ENCODE peak calls at places on chromosomes 16 and 17, in ten cellular contexts. One of them, this sample, is unnamed.

GRCh38 chr16:86882586-86883280 is 304.4 kb downstream of the FOXL1 start:
- DNase-seq in choroid plexus epithelial cell: peak; percentile 73
- DNase-seq in HCT116: no peak
- DNase-seq in GM06990: no peak
- DNase-seq in CD4-positive, alpha-beta T cell: no peak
- DNase-seq in mesothelial cell of epicardium: no peak
- DNase-seq in AG10803: peak; percentile 53
- DNase-seq in nephron progenitor cell: no peak
- DNase-seq in progenitor cell of endocrine pancreas: no peak
- DNase-seq in H9: no peak
- DNase-seq in this sample: peak; percentile 69

GRCh38 chr16:2282866-2283555 is 15.1 kb upstream of the RNPS1 start:
- DNase-seq in mesothelial cell of epicardium: no peak
- DNase-seq in HCT116: no peak
- DNase-seq in GM06990: no peak
- DNase-seq in CD4-positive, alpha-beta T cell: no peak
- DNase-seq in progenitor cell of endocrine pancreas: no peak
- DNase-seq in nephron progenitor cell: no peak
- DNase-seq in choroid plexus epithelial cell: no peak
- DNase-seq in H9: no peak
- DNase-seq in AG10803: no peak
- DNase-seq in this sample: no peak

GRCh38 chr17:79039171-79039570 is 15.2 kb downstream of the C1QTNF1 start:
- DNase-seq in choroid plexus epithelial cell: no peak
- DNase-seq in mesothelial cell of epicardium: no peak
- DNase-seq in H9: no peak
- DNase-seq in AG10803: no peak
- DNase-seq in progenitor cell of endocrine pancreas: no peak
- DNase-seq in CD4-positive, alpha-beta T cell: no peak
- DNase-seq in nephron progenitor cell: no peak
- DNase-seq in GM06990: no peak
- DNase-seq in HCT116: no peak
- DNase-seq in this sample: no peak

GRCh38 chr16:22728167-22728836 is 85.7 kb upstream of the HS3ST2 start:
- DNase-seq in HCT116: no peak
- DNase-seq in mesothelial cell of epicardium: no peak
- DNase-seq in AG10803: no peak
- DNase-seq in CD4-positive, alpha-beta T cell: no peak
- DNase-seq in GM06990: no peak
- DNase-seq in nephron progenitor cell: no peak
- DNase-seq in choroid plexus epithelial cell: no peak
- DNase-seq in progenitor cell of endocrine pancreas: no peak
- DNase-seq in H9: no peak
- DNase-seq in this sample: no peak

GRCh38 chr17:29103341-29103740 is 60.4 kb downstream of the PIPOX start:
- DNase-seq in GM06990: no peak
- DNase-seq in AG10803: no peak
- DNase-seq in CD4-positive, alpha-beta T cell: no peak
- DNase-seq in nephron progenitor cell: no peak
- DNase-seq in progenitor cell of endocrine pancreas: no peak
- DNase-seq in choroid plexus epithelial cell: no peak
- DNase-seq in HCT116: no peak
- DNase-seq in H9: no peak
- DNase-seq in mesothelial cell of epicardium: no peak
- DNase-seq in this sample: no peak

GRCh38 chr16:87765473-87765775 is 362 bp downstream of the KLHDC4 start:
- DNase-seq in CD4-positive, alpha-beta T cell: peak; percentile 20
- DNase-seq in progenitor cell of endocrine pancreas: no peak
- DNase-seq in HCT116: no peak
- DNase-seq in H9: no peak
- DNase-seq in mesothelial cell of epicardium: no peak
- DNase-seq in choroid plexus epithelial cell: no peak
- DNase-seq in nephron progenitor cell: no peak
- DNase-seq in AG10803: no peak
- DNase-seq in GM06990: no peak
- DNase-seq in this sample: no peak

GRCh38 chr17:1422907-1423306 is 22.9 kb upstream of the YWHAE start:
- DNase-seq in progenitor cell of endocrine pancreas: no peak
- DNase-seq in nephron progenitor cell: no peak
- DNase-seq in AG10803: peak; percentile 91
- DNase-seq in H9: no peak
- DNase-seq in choroid plexus epithelial cell: peak; percentile 95
- DNase-seq in CD4-positive, alpha-beta T cell: no peak
- DNase-seq in HCT116: no peak
- DNase-seq in GM06990: no peak
- DNase-seq in mesothelial cell of epicardium: no peak
- DNase-seq in this sample: peak; percentile 94

GRCh38 chr17:27939489-27940465 is 46.6 kb upstream of the LYRM9 start:
- DNase-seq in nephron progenitor cell: no peak
- DNase-seq in H9: no peak
- DNase-seq in CD4-positive, alpha-beta T cell: no peak
- DNase-seq in choroid plexus epithelial cell: no peak
- DNase-seq in HCT116: no peak
- DNase-seq in AG10803: no peak
- DNase-seq in mesothelial cell of epicardium: no peak
- DNase-seq in progenitor cell of endocrine pancreas: no peak
- DNase-seq in GM06990: no peak
- DNase-seq in this sample: no peak

GRCh38 chr16:14296663-14297062 is 225.5 kb downstream of the MRTFB start:
- DNase-seq in choroid plexus epithelial cell: no peak
- DNase-seq in nephron progenitor cell: no peak
- DNase-seq in HCT116: no peak
- DNase-seq in mesothelial cell of epicardium: no peak
- DNase-seq in H9: no peak
- DNase-seq in progenitor cell of endocrine pancreas: no peak
- DNase-seq in AG10803: no peak
- DNase-seq in GM06990: no peak
- DNase-seq in CD4-positive, alpha-beta T cell: no peak
- DNase-seq in this sample: no peak

GRCh38 chr17:42429726-42430464 is 6.8 kb upstream of the CAVIN1 start:
- DNase-seq in HCT116: no peak
- DNase-seq in progenitor cell of endocrine pancreas: no peak
- DNase-seq in CD4-positive, alpha-beta T cell: no peak
- DNase-seq in GM06990: no peak
- DNase-seq in AG10803: no peak
- DNase-seq in choroid plexus epithelial cell: no peak
- DNase-seq in nephron progenitor cell: no peak
- DNase-seq in H9: no peak
- DNase-seq in mesothelial cell of epicardium: no peak
- DNase-seq in this sample: no peak

GRCh38 chr17:80480248-80480647 is 3.8 kb upstream of the NPTX1 start:
- DNase-seq in progenitor cell of endocrine pancreas: no peak
- DNase-seq in AG10803: no peak
- DNase-seq in HCT116: no peak
- DNase-seq in nephron progenitor cell: no peak
- DNase-seq in mesothelial cell of epicardium: no peak
- DNase-seq in GM06990: no peak
- DNase-seq in CD4-positive, alpha-beta T cell: no peak
- DNase-seq in choroid plexus epithelial cell: no peak
- DNase-seq in H9: no peak
- DNase-seq in this sample: no peak

GRCh38 chr16:77581706-77582105 is 140.6 kb upstream of the NUDT7 start:
- DNase-seq in GM06990: no peak
- DNase-seq in mesothelial cell of epicardium: no peak
- DNase-seq in AG10803: peak; percentile 54
- DNase-seq in choroid plexus epithelial cell: peak; percentile 73
- DNase-seq in nephron progenitor cell: no peak
- DNase-seq in HCT116: no peak
- DNase-seq in H9: no peak
- DNase-seq in CD4-positive, alpha-beta T cell: no peak
- DNase-seq in progenitor cell of endocrine pancreas: no peak
- DNase-seq in this sample: no peak

GRCh38 chr16:53775106-53775820 is 71.3 kb downstream of the FTO start:
- DNase-seq in GM06990: no peak
- DNase-seq in AG10803: no peak
- DNase-seq in choroid plexus epithelial cell: no peak
- DNase-seq in nephron progenitor cell: no peak
- DNase-seq in mesothelial cell of epicardium: no peak
- DNase-seq in progenitor cell of endocrine pancreas: no peak
- DNase-seq in CD4-positive, alpha-beta T cell: no peak
- DNase-seq in HCT116: no peak
- DNase-seq in H9: no peak
- DNase-seq in this sample: no peak

GRCh38 chr16:14462811-14463210 is 167.2 kb downstream of the PARN start:
- DNase-seq in choroid plexus epithelial cell: peak; percentile 21
- DNase-seq in AG10803: no peak
- DNase-seq in CD4-positive, alpha-beta T cell: no peak
- DNase-seq in H9: no peak
- DNase-seq in GM06990: no peak
- DNase-seq in HCT116: no peak
- DNase-seq in progenitor cell of endocrine pancreas: no peak
- DNase-seq in nephron progenitor cell: no peak
- DNase-seq in mesothelial cell of epicardium: no peak
- DNase-seq in this sample: no peak

GRCh38 chr16:54287018-54287757 is 601 bp upstream of the IRX3 start:
- DNase-seq in H9: no peak
- DNase-seq in choroid plexus epithelial cell: no peak
- DNase-seq in GM06990: no peak
- DNase-seq in CD4-positive, alpha-beta T cell: no peak
- DNase-seq in AG10803: peak; percentile 4
- DNase-seq in nephron progenitor cell: no peak
- DNase-seq in HCT116: peak; percentile 1
- DNase-seq in mesothelial cell of epicardium: no peak
- DNase-seq in progenitor cell of endocrine pancreas: no peak
- DNase-seq in this sample: no peak

GRCh38 chr16:66599726-66600125 is 4.8 kb upstream of the CMTM3 start:
- DNase-seq in nephron progenitor cell: no peak
- DNase-seq in progenitor cell of endocrine pancreas: no peak
- DNase-seq in H9: no peak
- DNase-seq in GM06990: no peak
- DNase-seq in mesothelial cell of epicardium: no peak
- DNase-seq in CD4-positive, alpha-beta T cell: no peak
- DNase-seq in HCT116: no peak
- DNase-seq in AG10803: no peak
- DNase-seq in choroid plexus epithelial cell: no peak
- DNase-seq in this sample: no peak

GRCh38 chr16:66600484-66600883 is 4.0 kb upstream of the CMTM3 start:
- DNase-seq in GM06990: no peak
- DNase-seq in AG10803: no peak
- DNase-seq in CD4-positive, alpha-beta T cell: no peak
- DNase-seq in mesothelial cell of epicardium: no peak
- DNase-seq in H9: no peak
- DNase-seq in choroid plexus epithelial cell: no peak
- DNase-seq in progenitor cell of endocrine pancreas: no peak
- DNase-seq in HCT116: no peak
- DNase-seq in nephron progenitor cell: no peak
- DNase-seq in this sample: no peak

GRCh38 chr16:66604376-66605176 is at the start of gene CMTM3:
- DNase-seq in nephron progenitor cell: peak; percentile 87
- DNase-seq in AG10803: peak; percentile 49
- DNase-seq in HCT116: peak; percentile 21
- DNase-seq in CD4-positive, alpha-beta T cell: peak; percentile 61
- DNase-seq in H9: peak; percentile 86
- DNase-seq in progenitor cell of endocrine pancreas: peak; percentile 72
- DNase-seq in choroid plexus epithelial cell: peak; percentile 72
- DNase-seq in mesothelial cell of epicardium: peak; percentile 68
- DNase-seq in GM06990: peak; percentile 81
- DNase-seq in this sample: peak; percentile 40

GRCh38 chr16:66603537-66604375 is 748 bp upstream of the CMTM3 start:
- DNase-seq in CD4-positive, alpha-beta T cell: peak; percentile 65
- DNase-seq in H9: peak; percentile 80
- DNase-seq in choroid plexus epithelial cell: peak; percentile 66
- DNase-seq in AG10803: peak; percentile 66
- DNase-seq in GM06990: peak; percentile 81
- DNase-seq in mesothelial cell of epicardium: peak; percentile 60
- DNase-seq in HCT116: no peak
- DNase-seq in nephron progenitor cell: peak; percentile 68
- DNase-seq in progenitor cell of endocrine pancreas: peak; percentile 57
- DNase-seq in this sample: no peak

DNA sequence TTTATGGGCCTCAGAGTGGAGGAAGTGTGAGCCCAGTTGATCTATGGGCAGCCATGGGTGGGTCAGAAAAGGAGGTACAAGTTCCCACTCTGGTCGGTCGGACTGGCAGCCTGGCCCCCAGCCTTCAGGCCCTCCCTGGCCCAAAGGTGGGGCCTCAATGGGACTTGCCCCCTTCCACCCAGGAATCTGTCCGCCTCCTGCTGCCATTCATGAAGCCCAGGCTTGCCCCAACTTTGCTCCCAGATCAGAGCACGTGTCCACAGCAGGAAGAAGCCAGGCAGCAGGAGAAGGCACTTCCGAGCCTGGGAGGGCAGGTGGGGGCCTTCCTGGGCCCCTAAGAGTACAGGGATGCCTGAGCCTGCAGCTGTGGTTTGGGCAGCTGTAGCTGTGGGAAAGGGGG is 3.0 kb upstream of the CMTM3 start:
- DNase-seq in choroid plexus epithelial cell: no peak
- DNase-seq in mesothelial cell of epicardium: no peak
- DNase-seq in GM06990: no peak
- DNase-seq in progenitor cell of endocrine pancreas: no peak
- DNase-seq in AG10803: no peak
- DNase-seq in CD4-positive, alpha-beta T cell: no peak
- DNase-seq in H9: no peak
- DNase-seq in nephron progenitor cell: no peak
- DNase-seq in HCT116: no peak
- DNase-seq in this sample: no peak
- TF ChIP-seq CTCF in choroid plexus epithelial cell: no peak
- TF ChIP-seq CTCF in mesothelial cell of epicardium: no peak
- TF ChIP-seq CTCF in GM06990: no peak
- TF ChIP-seq CTCF in progenitor cell of endocrine pancreas: no peak
- TF ChIP-seq CTCF in AG10803: no peak
- TF ChIP-seq CTCF in CD4-positive, alpha-beta T cell: no peak
- TF ChIP-seq CTCF in H9: no peak
- TF ChIP-seq CTCF in nephron progenitor cell: no peak
- TF ChIP-seq CTCF in HCT116: no peak
- TF ChIP-seq CTCF in this sample: no peak

GRCh38 chr16:67447508-67448076 is 16.7 kb downstream of the HSD11B2 start:
- DNase-seq in HCT116: peak; percentile 54
- DNase-seq in H9: peak; percentile 71
- DNase-seq in progenitor cell of endocrine pancreas: no peak
- DNase-seq in nephron progenitor cell: no peak
- DNase-seq in choroid plexus epithelial cell: peak; percentile 40
- DNase-seq in GM06990: no peak
- DNase-seq in AG10803: peak; percentile 49
- DNase-seq in CD4-positive, alpha-beta T cell: peak; percentile 36
- DNase-seq in mesothelial cell of epicardium: no peak
- DNase-seq in this sample: peak; percentile 75
- TF ChIP-seq CTCF in HCT116: peak; percentile 93
- TF ChIP-seq CTCF in H9: peak; percentile 67
- TF ChIP-seq CTCF in progenitor cell of endocrine pancreas: peak; percentile 32
- TF ChIP-seq CTCF in nephron progenitor cell: no peak
- TF ChIP-seq CTCF in choroid plexus epithelial cell: peak; percentile 53
- TF ChIP-seq CTCF in GM06990: peak; percentile 69
- TF ChIP-seq CTCF in AG10803: peak; percentile 60
- TF ChIP-seq CTCF in CD4-positive, alpha-beta T cell: peak; percentile 19
- TF ChIP-seq CTCF in mesothelial cell of epicardium: no peak
- TF ChIP-seq CTCF in this sample: peak; percentile 53

GRCh38 chr16:27449434-27450188 is 47.6 kb downstream of the IL21R start:
- DNase-seq in progenitor cell of endocrine pancreas: no peak
- DNase-seq in nephron progenitor cell: peak; percentile 27
- DNase-seq in AG10803: no peak
- DNase-seq in mesothelial cell of epicardium: no peak
- DNase-seq in H9: no peak
- DNase-seq in choroid plexus epithelial cell: no peak
- DNase-seq in GM06990: peak; percentile 80
- DNase-seq in HCT116: no peak
- DNase-seq in CD4-positive, alpha-beta T cell: peak; percentile 62
- DNase-seq in this sample: no peak
- TF ChIP-seq CTCF in progenitor cell of endocrine pancreas: no peak
- TF ChIP-seq CTCF in nephron progenitor cell: no peak
- TF ChIP-seq CTCF in AG10803: no peak
- TF ChIP-seq CTCF in mesothelial cell of epicardium: no peak
- TF ChIP-seq CTCF in H9: no peak
- TF ChIP-seq CTCF in choroid plexus epithelial cell: no peak
- TF ChIP-seq CTCF in GM06990: no peak
- TF ChIP-seq CTCF in HCT116: no peak
- TF ChIP-seq CTCF in CD4-positive, alpha-beta T cell: no peak
- TF ChIP-seq CTCF in this sample: no peak

GRCh38 chr17:82598256-82599011 is 49.8 kb downstream of the WDR45B start:
- DNase-seq in progenitor cell of endocrine pancreas: no peak
- DNase-seq in GM06990: no peak
- DNase-seq in HCT116: no peak
- DNase-seq in AG10803: peak; percentile 43
- DNase-seq in nephron progenitor cell: no peak
- DNase-seq in CD4-positive, alpha-beta T cell: no peak
- DNase-seq in mesothelial cell of epicardium: no peak
- DNase-seq in H9: no peak
- DNase-seq in choroid plexus epithelial cell: peak; percentile 73
- DNase-seq in this sample: no peak
- TF ChIP-seq CTCF in progenitor cell of endocrine pancreas: no peak
- TF ChIP-seq CTCF in GM06990: no peak
- TF ChIP-seq CTCF in HCT116: no peak
- TF ChIP-seq CTCF in AG10803: no peak
- TF ChIP-seq CTCF in nephron progenitor cell: no peak
- TF ChIP-seq CTCF in CD4-positive, alpha-beta T cell: no peak
- TF ChIP-seq CTCF in mesothelial cell of epicardium: no peak
- TF ChIP-seq CTCF in H9: no peak
- TF ChIP-seq CTCF in choroid plexus epithelial cell: no peak
- TF ChIP-seq CTCF in this sample: no peak

This sample was measured in MCF 10A.